ENCODE peak calls at places on chromosome 12, in six cellular contexts. B, M, R, V, Q and T are unnamed samples.

GRCh38 chr12:127284870-127285431 is 982.0 kb upstream of the TMEM132C start:
- DNase-seq in B (no peak), M (no peak), R (no peak), V (peak; percentile 67), Q (no peak), T (no peak)

GRCh38 chr12:57430117-57430930 is 519 bp downstream of the R3HDM2 start:
- DNase-seq in B (no peak), M (peak; percentile 95), R (peak; percentile 66), V (peak; percentile 30), Q (no peak), T (no peak)

GRCh38 chr12:28088566-28089277 is 101.5 kb upstream of the CCDC91 start:
- DNase-seq in B (no peak), M (no peak), R (no peak), V (peak; percentile 46), Q (no peak), T (no peak)

GRCh38 chr12:101875112-101875961 is 2.0 kb upstream of the DRAM1 start:
- DNase-seq in B (no peak), M (no peak), R (no peak), V (peak; percentile 47), Q (no peak), T (no peak)

GRCh38 chr12:3236345-3237153 is 159.4 kb downstream of the TSPAN9 start:
- DNase-seq in B (peak; percentile 21), M (peak; percentile 61), R (no peak), V (peak; percentile 64), Q (peak; percentile 51), T (no peak)

GRCh38 chr12:104094284-104094683 is 30.0 kb downstream of the HCFC2 start:
- DNase-seq in B (no peak), M (no peak), R (no peak), V (no peak), Q (no peak), T (no peak)

GRCh38 chr12:12032260-12032761 is 38.4 kb upstream of the BCL2L14 start:
- DNase-seq in B (peak; percentile 33), M (no peak), R (no peak), V (no peak), Q (no peak), T (peak; percentile 61)

GRCh38 chr12:48105867-48106563 is at the start of gene SENP1:
- DNase-seq in B (peak; percentile 90), M (peak; percentile 93), R (peak; percentile 94), V (peak; percentile 92), Q (peak; percentile 89), T (peak; percentile 96)

GRCh38 chr12:47238665-47239064 is 158.9 kb upstream of the AMIGO2 start:
- DNase-seq in B (no peak), M (no peak), R (no peak), V (peak; percentile 54), Q (no peak), T (no peak)

GRCh38 chr12:8819676-8819980 is 2.8 kb upstream of the A2ML1 start:
- DNase-seq in B (no peak), M (peak; percentile 20), R (no peak), V (peak; percentile 27), Q (no peak), T (no peak)

GRCh38 chr12:53288322-53288721 is 7.0 kb upstream of the PFDN5 start:
- DNase-seq in B (no peak), M (no peak), R (no peak), V (no peak), Q (no peak), T (no peak)

GRCh38 chr12:126346087-126346486 is 1280.9 kb downstream of the AACS start:
- DNase-seq in B (no peak), M (no peak), R (no peak), V (no peak), Q (no peak), T (no peak)

GRCh38 chr12:29719381-29719780 is 64.4 kb downstream of the TMTC1 start:
- DNase-seq in B (no peak), M (no peak), R (no peak), V (no peak), Q (no peak), T (no peak)

GRCh38 chr12:122610911-122611310 is 83.9 kb downstream of the KNTC1 start:
- DNase-seq in B (no peak), M (no peak), R (no peak), V (no peak), Q (no peak), T (no peak)

GRCh38 chr12:115660211-115660805 is 617.2 kb downstream of the MED13L start:
- DNase-seq in B (peak; percentile 71), M (no peak), R (no peak), V (peak; percentile 69), Q (no peak), T (no peak)

GRCh38 chr12:53735-54095 is 12.9 kb upstream of the IQSEC3 start:
- DNase-seq in B (no peak), M (peak; percentile 10), R (no peak), V (no peak), Q (no peak), T (no peak)

GRCh38 chr12:30822385-30823139 is 67.8 kb upstream of the CAPRIN2 start:
- DNase-seq in B (peak; percentile 61), M (no peak), R (peak; percentile 78), V (peak; percentile 75), Q (peak; percentile 52), T (peak; percentile 17)

GRCh38 chr12:132336451-132337413 is 7.3 kb upstream of the GALNT9 start:
- DNase-seq in B (no peak), M (no peak), R (no peak), V (no peak), Q (no peak), T (no peak)

GRCh38 chr12:90333939-90334338 is 621.0 kb downstream of the CCER1 start:
- DNase-seq in B (no peak), M (no peak), R (no peak), V (no peak), Q (no peak), T (no peak)

GRCh38 chr12:65728348-65728912 is 95.9 kb upstream of the HMGA2 start:
- DNase-seq in B (no peak), M (no peak), R (no peak), V (no peak), Q (no peak), T (no peak)

GRCh38 chr12:3199551-3200031 is 122.4 kb downstream of the TSPAN9 start:
- DNase-seq in B (no peak), M (no peak), R (peak; percentile 63), V (peak; percentile 50), Q (peak; percentile 46), T (no peak)

GRCh38 chr12:19444097-19444496 is 4.8 kb downstream of the AEBP2 start:
- DNase-seq in B (no peak), M (no peak), R (no peak), V (no peak), Q (no peak), T (no peak)

GRCh38 chr12:111747333-111747732 is 19.4 kb upstream of the ALDH2 start:
- DNase-seq in B (no peak), M (no peak), R (no peak), V (no peak), Q (no peak), T (no peak)

GRCh38 chr12:111748867-111749266 is 17.9 kb upstream of the ALDH2 start:
- DNase-seq in B (no peak), M (no peak), R (no peak), V (no peak), Q (no peak), T (no peak)

GRCh38 chr12:111748195-111748803 is 18.4 kb upstream of the ALDH2 start:
- DNase-seq in B (no peak), M (no peak), R (no peak), V (no peak), Q (no peak), T (no peak)

GRCh38 chr12:111741235-111741812 is 25.4 kb upstream of the ALDH2 start:
- DNase-seq in B (peak; percentile 50), M (peak; percentile 69), R (no peak), V (peak; percentile 63), Q (no peak), T (no peak)

DNA sequence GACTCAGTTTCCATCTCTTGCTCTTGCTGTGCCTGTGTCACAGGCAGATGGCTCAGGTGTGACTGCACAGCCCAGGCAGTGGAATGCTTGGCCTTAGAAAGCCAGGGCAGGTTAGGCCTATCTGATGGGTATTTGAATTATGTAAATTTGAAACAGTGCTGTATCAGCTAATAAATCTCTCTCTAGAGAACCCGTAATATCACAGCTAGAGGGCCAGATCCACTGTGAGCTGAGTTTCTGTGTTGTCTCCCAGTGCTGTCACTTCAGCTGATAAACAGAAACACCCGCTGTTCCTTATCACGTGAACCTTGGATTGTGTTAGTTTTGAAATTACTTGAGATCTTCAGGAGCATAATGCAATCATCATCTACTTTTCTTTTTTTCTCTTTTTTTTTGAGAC is 21.5 kb upstream of the ALDH2 start:
- DNase-seq in B (no peak), M (no peak), R (no peak), V (no peak), Q (no peak), T (no peak)
- TF ChIP-seq CTCF in B (no peak), M (no peak), R (no peak), V (no peak), Q (no peak), T (no peak)

DNA sequence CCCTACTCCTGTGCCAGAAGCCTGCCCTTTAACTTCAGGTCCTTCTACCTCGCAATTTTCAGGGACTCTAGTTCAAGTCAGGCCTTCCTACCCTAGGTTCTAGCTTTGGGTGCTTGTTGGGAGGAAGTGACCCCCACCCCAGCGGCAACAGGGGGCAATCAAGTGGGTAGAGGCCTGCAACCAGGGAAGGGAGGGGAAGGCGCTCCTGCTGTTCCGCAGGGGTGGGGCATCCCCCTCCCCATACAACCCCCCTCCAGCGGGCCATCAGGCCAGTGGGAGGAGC is 202 bp upstream of the PRPH start:
- DNase-seq in B (no peak), M (no peak), R (no peak), V (no peak), Q (no peak), T (no peak)
- H3K4me3 ChIP-seq in B (no peak overlapping the region), M (no peak overlapping the region), R (no peak overlapping the region), V (no peak overlapping the region), Q (no peak overlapping the region), T (no peak overlapping the region)

DNA sequence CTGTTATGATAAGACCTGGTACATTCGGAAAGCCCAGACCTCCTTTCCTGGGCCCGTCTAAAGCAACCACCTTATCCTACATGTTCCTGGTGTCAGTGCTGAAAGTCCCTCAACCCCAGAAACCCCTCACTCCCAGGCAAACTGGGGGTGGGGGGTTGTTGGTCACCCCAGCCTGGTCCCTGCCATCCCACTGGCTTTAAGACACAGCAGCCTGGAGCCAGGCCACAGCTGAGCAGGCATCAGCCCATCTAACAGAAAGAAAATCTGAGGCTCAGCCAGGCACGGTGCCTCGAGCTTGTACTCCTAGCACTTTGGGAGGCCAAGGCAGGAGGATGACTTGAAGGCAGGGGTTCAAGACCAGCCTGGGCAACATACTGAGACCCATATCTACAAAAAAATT is 4.5 kb downstream of the SELPLG start:
- DNase-seq in B (peak; percentile 8), M (peak; percentile 26), R (no peak), V (no peak), Q (no peak), T (no peak)
- H3K27me3 ChIP-seq in B (no peaks in the 10 kb centered on the region), M (no peaks in the 10 kb centered on the region), R (no peaks in the 10 kb centered on the region), V (no peaks in the 10 kb centered on the region), Q (no peaks in the 10 kb centered on the region), T (no peaks in the 10 kb centered on the region)

GRCh38 chr12:108571604-108572165 is 9.3 kb downstream of the ISCU start:
- DNase-seq in B (no peak), M (no peak), R (no peak), V (no peak), Q (no peak), T (no peak)

GRCh38 chr12:108568653-108569154 is 6.3 kb downstream of the ISCU start:
- DNase-seq in B (peak; percentile 57), M (no peak), R (no peak), V (no peak), Q (no peak), T (peak; percentile 83)

GRCh38 chr12:108572166-108572790 is 9.9 kb downstream of the ISCU start:
- DNase-seq in B (no peak), M (no peak), R (no peak), V (no peak), Q (no peak), T (peak; percentile 72)

GRCh38 chr12:108573310-108573709 is 10.9 kb downstream of the ISCU start:
- DNase-seq in B (no peak), M (no peak), R (no peak), V (no peak), Q (no peak), T (peak; percentile 67)

GRCh38 chr12:108570743-108571603 is 8.6 kb downstream of the ISCU start:
- DNase-seq in B (no peak), M (no peak), R (no peak), V (peak; percentile 75), Q (no peak), T (no peak)
- TF ChIP-seq CTCF in B (no peak), M (peak; percentile 43), R (no peak), V (peak; percentile 52), Q (peak; percentile 58), T (peak; percentile 36)